ENCODE peak calls at places on chromosomes 5 and 9, in seven cellular contexts. H, Z, K, B, S, Q and E are unnamed samples.

GRCh38 chr9:125462766-125463384 is 201.2 kb downstream of the GAPVD1 start:
- DNase-seq in Z (no peak), H (no peak), S (no peak), B (peak; percentile 78), Q (no peak), K (no peak), E (no peak)

GRCh38 chr9:34684145-34684544 is 6.9 kb downstream of the CCL19 start:
- DNase-seq in Q (peak; percentile 73), B (no peak), Z (no peak), K (no peak), S (no peak), H (no peak), E (no peak)

GRCh38 chr5:95861221-95861857 is 38.8 kb upstream of the GLRX start:
- DNase-seq in B (no peak), S (peak; percentile 10), Z (peak; percentile 72), Q (no peak), K (no peak), H (no peak), E (peak; percentile 30)

GRCh38 chr5:60670764-60671163 is 29.2 kb downstream of the DEPDC1B start:
- DNase-seq in S (no peak), Q (no peak), K (no peak), Z (no peak), B (no peak), H (no peak), E (no peak)

GRCh38 chr5:96876292-96876850 is at the start of gene ERAP2:
- DNase-seq in K (no peak), B (peak; percentile 25), S (no peak), H (no peak), Q (peak; percentile 34), Z (peak; percentile 50), E (no peak)

GRCh38 chr5:135064235-135064570 is 30.2 kb upstream of the PITX1 start:
- DNase-seq in Q (no peak), S (no peak), H (no peak), Z (no peak), K (no peak), B (no peak), E (no peak)

GRCh38 chr9:5953743-5954707 is 61.4 kb downstream of the RANBP6 start:
- DNase-seq in S (no peak), Q (no peak), K (no peak), H (no peak), Z (no peak), B (peak; percentile 3), E (peak; percentile 27)

GRCh38 chr5:66145737-66146136 is 1.6 kb downstream of the SREK1 start:
- DNase-seq in K (no peak), Z (no peak), S (no peak), B (no peak), Q (no peak), H (no peak), E (no peak)

GRCh38 chr9:87115790-87116189 is 168.5 kb upstream of the GAS1 start:
- DNase-seq in H (no peak), Q (no peak), K (no peak), Z (no peak), S (no peak), B (no peak), E (no peak)

GRCh38 chr5:179139111-179139935 is 79.2 kb downstream of the ZNF354C start:
- DNase-seq in S (no peak), K (no peak), B (no peak), Q (no peak), H (no peak), Z (no peak), E (no peak)

GRCh38 chr5:68405026-68405684 is 189.6 kb downstream of the PIK3R1 start:
- DNase-seq in K (no peak), H (no peak), Z (no peak), Q (no peak), B (no peak), S (no peak), E (no peak)

GRCh38 chr9:138014570-138014958 is 137.0 kb downstream of the CACNA1B start:
- DNase-seq in S (no peak), B (no peak), H (no peak), K (no peak), Z (no peak), Q (no peak), E (no peak)

GRCh38 chr5:129001831-129002626 is 36.7 kb downstream of the SLC27A6 start:
- DNase-seq in K (no peak), Z (no peak), B (no peak), Q (no peak), H (no peak), S (no peak), E (no peak)

GRCh38 chr9:120625222-120625621 is 45.3 kb upstream of the CDK5RAP2 start:
- DNase-seq in K (no peak), B (no peak), Q (no peak), Z (no peak), S (no peak), H (no peak), E (peak; percentile 34)

GRCh38 chr5:33565304-33565703 is 124.5 kb downstream of the TARS1 start:
- DNase-seq in Z (no peak), Q (no peak), S (no peak), K (no peak), B (no peak), H (no peak), E (no peak)

GRCh38 chr5:76483433-76483832 is 80.3 kb downstream of the IQGAP2 start:
- DNase-seq in S (no peak), Z (no peak), B (no peak), H (no peak), Q (peak; percentile 20), K (no peak), E (no peak)

GRCh38 chr5:32058101-32058500 is 116.0 kb downstream of the GOLPH3 start:
- DNase-seq in S (no peak), Q (no peak), K (no peak), H (no peak), B (no peak), Z (no peak), E (no peak)

GRCh38 chr9:124320062-124320973 is 62.6 kb downstream of the NEK6 start:
- DNase-seq in Q (peak; percentile 72), K (peak; percentile 55), H (peak; percentile 29), Z (peak; percentile 18), B (peak; percentile 32), S (peak; percentile 29), E (peak; percentile 66)

GRCh38 chr9:38662763-38663593 is 42.6 kb upstream of the ANKRD18A start:
- DNase-seq in B (no peak), S (no peak), H (no peak), K (no peak), Z (no peak), Q (no peak), E (peak; percentile 52)

GRCh38 chr5:72034710-72035109 is 72.6 kb upstream of the MAP1B start:
- DNase-seq in S (no peak), H (no peak), Z (no peak), K (no peak), Q (no peak), B (no peak), E (no peak)

GRCh38 chr5:134738963-134739661 is 764 bp downstream of the CAMLG start:
- DNase-seq in Q (peak; percentile 58), H (no peak), B (no peak), Z (peak; percentile 75), K (no peak), S (peak; percentile 2), E (peak; percentile 47)

GRCh38 chr9:13049223-13049622 is 230.3 kb downstream of the MPDZ start:
- DNase-seq in K (peak; percentile 92), B (peak; percentile 90), Q (no peak), H (no peak), S (no peak), Z (no peak), E (no peak)

GRCh38 chr5:151141535-151141934 is 16.0 kb downstream of the ANXA6 start:
- DNase-seq in H (peak; percentile 47), K (no peak), S (no peak), B (no peak), Z (no peak), Q (peak; percentile 82), E (peak; percentile 72)

GRCh38 chr5:50564079-50564478 is 102.4 kb upstream of the PARP8 start:
- DNase-seq in S (no peak), K (no peak), Q (peak; percentile 8), B (no peak), Z (no peak), H (no peak), E (no peak)

GRCh38 chr5:88262116-88262515 is 6.5 kb downstream of the TMEM161B start:
- DNase-seq in Q (no peak), B (no peak), Z (no peak), K (no peak), S (no peak), H (no peak), E (no peak)

GRCh38 chr5:58094031-58094430 is 365.9 kb downstream of the PLK2 start:
- DNase-seq in H (no peak), S (no peak), Q (peak; percentile 50), B (no peak), Z (no peak), K (no peak), E (no peak)

GRCh38 chr9:124040935-124041816 is 29.6 kb downstream of the LHX2 start:
- DNase-seq in S (peak; percentile 44), Z (peak; percentile 21), Q (peak; percentile 72), K (peak; percentile 34), B (no peak), H (peak; percentile 34), E (no peak)

GRCh38 chr5:140372971-140373487 is 13.0 kb downstream of the SLC4A9 start:
- DNase-seq in Z (peak; percentile 22), B (peak; percentile 49), K (peak; percentile 8), S (peak; percentile 45), H (no peak), Q (peak; percentile 60), E (peak; percentile 91)

GRCh38 chr9:81529556-81530193 is 159.7 kb downstream of the TLE1 start:
- DNase-seq in K (no peak), H (no peak), S (no peak), Z (no peak), B (no peak), Q (no peak), E (no peak)

GRCh38 chr5:472076-472655 is 29.2 kb downstream of the EXOC3 start:
- DNase-seq in H (no peak), B (peak; percentile 43), K (no peak), Q (peak; percentile 46), Z (no peak), S (no peak), E (peak; percentile 20)

GRCh38 chr9:120609636-120610035 is 29.7 kb upstream of the CDK5RAP2 start:
- DNase-seq in S (no peak), K (no peak), B (no peak), H (no peak), Z (no peak), Q (no peak), E (no peak)

GRCh38 chr5:160278356-160278755 is 34.0 kb downstream of the CCNJL start:
- DNase-seq in H (no peak), K (no peak), S (no peak), B (no peak), Z (no peak), Q (no peak), E (no peak)

GRCh38 chr5:174793684-174794328 is 69.4 kb downstream of the MSX2 start:
- DNase-seq in S (peak; percentile 13), Z (peak; percentile 1), Q (peak; percentile 74), K (no peak), H (peak; percentile 21), B (peak; percentile 22), E (peak; percentile 66)

GRCh38 chr5:135466178-135467050 is 14.3 kb upstream of the TIFAB start:
- DNase-seq in K (peak; percentile 56), Z (peak; percentile 42), Q (peak; percentile 88), H (peak; percentile 31), B (peak; percentile 64), S (peak; percentile 77), E (peak; percentile 79)

GRCh38 chr9:105127863-105128220 is 116.6 kb upstream of the SLC44A1 start:
- DNase-seq in Z (peak; percentile 68), Q (peak; percentile 62), K (no peak), S (no peak), H (peak; percentile 40), B (no peak), E (no peak)

GRCh38 chr9:16277471-16277870 is 593.0 kb downstream of the BNC2 start:
- DNase-seq in K (no peak), B (no peak), Q (no peak), H (no peak), Z (no peak), S (no peak), E (no peak)

GRCh38 chr5:62616615-62617277 is 38.1 kb downstream of the LRRC70 start:
- DNase-seq in H (no peak), Q (no peak), B (no peak), Z (no peak), S (no peak), K (no peak), E (no peak)

GRCh38 chr9:97938081-97938644 is at the start of gene HEMGN:
- DNase-seq in H (peak; percentile 21), S (no peak), K (no peak), B (no peak), Z (no peak), Q (peak; percentile 48), E (no peak)